ENCODE peak calls at places on chromosomes 1 and 21, in ten cellular contexts. P, R, Y, W, E, A, T, Z, K and O are unnamed samples.

GRCh38 chr21:45330075-45330781 is 42.5 kb upstream of the POFUT2 start:
- DNase-seq in W (peak; percentile 86), Z (no peak), A (peak; percentile 98), E (no peak), R (no peak), K (no peak), T (peak; percentile 87), Y (peak; percentile 89), P (peak; percentile 93), O (no peak)

GRCh38 chr1:17875882-17876280 is 120.7 kb downstream of the ACTL8 start:
- DNase-seq in R (no peak), P (peak; percentile 22), Z (no peak), A (peak; percentile 72), K (no peak), W (no peak), T (no peak), Y (no peak), E (no peak), O (no peak)

GRCh38 chr1:53108646-53109580 is 33.5 kb downstream of the SLC1A7 start:
- DNase-seq in Z (no peak), W (peak; percentile 20), A (peak; percentile 97), R (no peak), P (no peak), Y (no peak), K (no peak), T (no peak), E (no peak), O (no peak)

GRCh38 chr1:214050513-214051401 is 63.0 kb downstream of the PROX1 start:
- DNase-seq in R (no peak), W (no peak), A (no peak), Y (no peak), K (no peak), Z (no peak), P (no peak), E (no peak), T (no peak), O (no peak)

GRCh38 chr1:107273515-107273914 is 132.7 kb downstream of the NTNG1 start:
- DNase-seq in R (no peak), P (no peak), Y (no peak), Z (no peak), A (no peak), K (no peak), T (no peak), E (no peak), W (no peak), O (no peak)

GRCh38 chr21:33403128-33403785 is at the start of gene IFNGR2:
- DNase-seq in R (no peak), K (peak; percentile 34), T (no peak), E (no peak), A (peak; percentile 45), P (peak; percentile 83), Y (peak; percentile 68), W (peak; percentile 33), Z (peak; percentile 48), O (peak; percentile 25)

GRCh38 chr1:156356875-156357534 is 12.0 kb upstream of the RHBG start:
- DNase-seq in Y (peak; percentile 70), K (peak; percentile 46), A (peak; percentile 40), R (no peak), Z (peak; percentile 53), T (peak; percentile 50), W (peak; percentile 84), P (peak; percentile 90), E (peak; percentile 60), O (peak; percentile 39)

GRCh38 chr1:202304370-202304769 is 37.4 kb downstream of the UBE2T start:
- DNase-seq in Z (no peak), A (no peak), Y (no peak), T (no peak), W (no peak), K (no peak), R (no peak), P (no peak), E (peak; percentile 34), O (no peak)

GRCh38 chr1:74753104-74753503 is 20.2 kb downstream of the TYW3 start:
- DNase-seq in T (no peak), A (no peak), Z (no peak), P (no peak), W (no peak), E (no peak), K (no peak), Y (no peak), R (no peak), O (no peak)

GRCh38 chr1:247357781-247358211 is 26.1 kb upstream of the ZNF496 start:
- DNase-seq in E (no peak), W (no peak), T (no peak), K (no peak), P (no peak), A (peak; percentile 74), Y (no peak), R (no peak), Z (no peak), O (no peak)

GRCh38 chr1:62040450-62040849 is 154.2 kb upstream of the L1TD1 start:
- DNase-seq in Z (no peak), E (no peak), P (no peak), T (no peak), Y (no peak), A (no peak), K (no peak), R (no peak), W (no peak), O (no peak)

GRCh38 chr1:28115267-28115666 is 26.9 kb upstream of the EYA3 start:
- DNase-seq in P (no peak), R (no peak), Z (no peak), T (no peak), E (peak; percentile 41), K (no peak), W (peak; percentile 64), Y (peak; percentile 69), A (peak; percentile 27), O (peak; percentile 5)

GRCh38 chr1:29450591-29450990 is 214.3 kb downstream of the PTPRU start:
- DNase-seq in R (no peak), Z (no peak), Y (no peak), A (no peak), P (no peak), W (no peak), K (no peak), T (no peak), E (no peak), O (no peak)